ENCODE peak calls at places on chromosomes 13 and 19, in five cellular contexts. K is ascending aorta, G is RCC 7860, T is upper lobe of right lung, Q is uterus. C is an unnamed sample.

GRCh38 chr13:95784161-95784880 is 107.4 kb downstream of the DNAJC3 start:
- DNase-seq in K (no peak), G (peak), T (no peak), Q (no peak), C (no peak)

GRCh38 chr19:45798995-45799517 is 6.4 kb upstream of the DMWD start:
- DNase-seq in K (peak), G (peak), T (no peak), Q (peak), C (peak)

GRCh38 chr13:87356314-87356713 is 314.9 kb upstream of the SLITRK5 start:
- DNase-seq in K (no peak), G (no peak), T (peak), Q (no peak), C (no peak)

GRCh38 chr13:114049626-114050101 is 75.8 kb upstream of the C13orf46 start:
- DNase-seq in K (no peak), G (no peak), T (no peak), Q (no peak), C (no peak)

GRCh38 chr13:32314968-32315254 is 252 bp downstream of the ZAR1L start:
- DNase-seq in K (peak), G (no peak), T (no peak), Q (peak), C (no peak)

GRCh38 chr13:97225533-97225932 is 3.4 kb downstream of the MBNL2 start:
- DNase-seq in K (no peak), G (no peak), T (no peak), Q (no peak), C (no peak)

GRCh38 chr13:29922281-29922821 is 71.9 kb upstream of the UBL3 start:
- DNase-seq in K (no peak), G (peak), T (no peak), Q (no peak), C (no peak)

GRCh38 chr13:91719033-91719432 is 320.6 kb downstream of the GPC5 start:
- DNase-seq in K (no peak), G (no peak), T (no peak), Q (no peak), C (peak)

GRCh38 chr13:44417876-44418275 is 44.3 kb downstream of the SERP2 start:
- DNase-seq in K (peak), G (no peak), T (no peak), Q (no peak), C (peak)

C was measured in adrenal gland.